ENCODE peak calls at places on chromosomes 4 and X, in ten cellular contexts. L is breast epithelium, X is posterior cingulate gyrus, O is IMR-90, W is Caco-2, K is transverse colon, P is NB4, S is BE2C, Q is WTC11, E is heart right ventricle. C is an unnamed sample.

GRCh38 chr4:6196324-6196723 is 4.0 kb downstream of the JAKMIP1 start:
- DNase-seq in L (no peak), E (no peak), K (no peak), P (no peak), O (no peak), X (no peak), W (no peak), S (no peak), Q (no peak), C (no peak)

GRCh38 chrX:115690554-115691216 is 129.7 kb downstream of the PLS3 start:
- DNase-seq in X (no peak), K (peak), S (peak), P (peak), L (peak), E (no peak), Q (peak), O (peak), W (peak), C (peak)

GRCh38 chr4:180557348-180557747 is 1685.9 kb upstream of the TENM3 start:
- DNase-seq in P (peak), Q (no peak), X (no peak), O (no peak), W (no peak), E (no peak), K (no peak), S (no peak), L (no peak), C (no peak)

GRCh38 chrX:129823115-129823514 is 20.6 kb downstream of the ZDHHC9 start:
- DNase-seq in L (no peak), K (peak), W (peak), E (no peak), S (peak), O (peak), Q (peak), P (peak), X (no peak), C (no peak)

GRCh38 chrX:136425996-136426395 is 61.8 kb upstream of the BRS3 start:
- DNase-seq in P (no peak), O (no peak), W (no peak), S (no peak), L (no peak), E (no peak), K (no peak), X (no peak), Q (no peak), C (no peak)

GRCh38 chr4:55345054-55345453 is 988 bp upstream of the SRD5A3 start:
- DNase-seq in L (no peak), Q (no peak), X (no peak), S (no peak), O (no peak), E (no peak), P (no peak), W (no peak), K (no peak), C (no peak)

GRCh38 chrX:54530358-54530900 is 410 bp downstream of the GNL3L start:
- DNase-seq in W (no peak), Q (no peak), E (no peak), P (no peak), S (no peak), O (no peak), X (no peak), K (no peak), L (no peak), C (no peak)

GRCh38 chr4:69689530-69690111 is 36.6 kb upstream of the UGT2A1 start:
- DNase-seq in K (no peak), P (peak), E (no peak), Q (no peak), O (peak), W (peak), X (no peak), L (no peak), S (no peak), C (no peak)

GRCh38 chr4:8820178-8821102 is 51.2 kb downstream of the HMX1 start:
- DNase-seq in S (no peak), W (no peak), L (peak), E (no peak), Q (no peak), O (no peak), P (no peak), K (peak), X (peak), C (no peak)

GRCh38 chrX:45767021-45767491 is 566.4 kb upstream of the DIPK2B start:
- DNase-seq in Q (no peak), L (no peak), W (no peak), X (no peak), O (peak), K (no peak), S (no peak), P (peak), E (no peak), C (no peak)

GRCh38 chr4:4268753-4269152 is 20.7 kb upstream of the TMEM128 start:
- DNase-seq in K (no peak), S (no peak), P (no peak), O (no peak), W (no peak), Q (no peak), X (no peak), E (no peak), L (no peak), C (no peak)

GRCh38 chr4:41214158-41215146 is at the start of gene APBB2:
- DNase-seq in S (peak), Q (peak), L (peak), W (peak), X (peak), O (peak), K (peak), P (peak), E (peak), C (peak)

GRCh38 chrX:130024127-130024526 is 41.7 kb downstream of the BCORL1 start:
- DNase-seq in S (peak), K (peak), Q (peak), L (peak), P (peak), X (no peak), E (peak), W (peak), O (peak), C (peak)

GRCh38 chr4:140038031-140038533 is 115.9 kb downstream of the MAML3 start:
- DNase-seq in S (no peak), P (no peak), Q (no peak), E (no peak), O (peak), L (no peak), W (no peak), X (no peak), K (no peak), C (no peak)

GRCh38 chr4:145177906-145178538 is 2.4 kb downstream of the OTUD4 start:
- DNase-seq in E (no peak), O (peak), W (no peak), L (no peak), P (peak), X (no peak), Q (no peak), K (no peak), S (no peak), C (no peak)

GRCh38 chrX:38941675-38942074 is 140.4 kb downstream of the MID1IP1 start:
- DNase-seq in L (no peak), S (no peak), Q (no peak), K (no peak), E (no peak), P (no peak), X (no peak), O (peak), W (no peak), C (no peak)

GRCh38 chrX:109740076-109740809 is 7.2 kb upstream of the ACSL4 start:
- DNase-seq in W (peak), Q (no peak), K (no peak), P (peak), X (no peak), O (peak), S (no peak), L (peak), E (no peak), C (no peak)

GRCh38 chr4:122668241-122668640 is 47.4 kb upstream of the IL21 start:
- DNase-seq in E (no peak), O (peak), K (no peak), X (no peak), S (no peak), P (no peak), W (no peak), Q (no peak), L (no peak), C (no peak)

GRCh38 chrX:125012585-125012984 is 307.1 kb upstream of the TEX13C start:
- DNase-seq in W (no peak), S (no peak), Q (no peak), X (no peak), O (no peak), P (no peak), L (no peak), E (no peak), K (no peak), C (no peak)

GRCh38 chrX:122418758-122419157 is 765.3 kb upstream of the GRIA3 start:
- DNase-seq in W (no peak), Q (no peak), E (no peak), L (no peak), X (no peak), K (no peak), S (no peak), P (no peak), O (no peak), C (no peak)